ENCODE peak calls at places on chromosomes 13 and 19, in five cellular contexts. D, B, H, Q and J are unnamed samples.

GRCh38 chr13:20873348-20873747 is 29.2 kb downstream of the XPO4 start:
- DNase-seq in Q (no peak), B (no peak), D (peak; percentile 70), H (no peak), J (peak; percentile 77)

GRCh38 chr19:6969490-6969889 is 51.7 kb downstream of the MBD3L2B start:
- DNase-seq in D (no peak), H (no peak), B (no peak), Q (no peak), J (no peak)

GRCh38 chr13:44648392-44649117 is 72.4 kb upstream of the TSC22D1 start:
- DNase-seq in B (no peak), Q (no peak), D (no peak), H (no peak), J (peak; percentile 37)

GRCh38 chr13:25574437-25575426 is 203.0 kb downstream of the ATP8A2 start:
- DNase-seq in B (peak; percentile 60), H (peak; percentile 92), D (peak; percentile 73), Q (peak; percentile 89), J (peak; percentile 91)

GRCh38 chr19:50647879-50648615 is 1.2 kb upstream of the C19orf81 start:
- DNase-seq in D (no peak), Q (no peak), B (no peak), H (no peak), J (no peak)

GRCh38 chr13:66353664-66354063 is 876.5 kb downstream of the PCDH9 start:
- DNase-seq in B (no peak), D (peak; percentile 28), H (no peak), Q (no peak), J (no peak)

GRCh38 chr13:102402292-102402691 is 444 bp upstream of the FGF14 start:
- DNase-seq in H (peak; percentile 28), Q (no peak), B (peak; percentile 21), D (peak; percentile 48), J (peak; percentile 95)

GRCh38 chr13:23500858-23501257 is 67.4 kb upstream of the SACS start:
- DNase-seq in B (no peak), D (peak; percentile 96), H (no peak), Q (peak; percentile 91), J (peak; percentile 14)

GRCh38 chr13:32314968-32315254 is 252 bp downstream of the ZAR1L start:
- DNase-seq in B (peak; percentile 69), Q (peak; percentile 34), D (peak; percentile 67), H (peak; percentile 64), J (peak; percentile 73)

GRCh38 chr19:48480151-48480475 is 10.9 kb downstream of the CYTH2 start:
- DNase-seq in Q (no peak), H (peak; percentile 73), D (no peak), B (peak; percentile 59), J (peak; percentile 81)

GRCh38 chr19:54186351-54186750 is 3.0 kb downstream of the MBOAT7 start:
- DNase-seq in Q (no peak), D (no peak), H (no peak), B (no peak), J (no peak)

GRCh38 chr13:44978328-44978727 is 10.9 kb downstream of the NUFIP1 start:
- DNase-seq in D (no peak), H (no peak), Q (no peak), B (no peak), J (no peak)

GRCh38 chr13:32267836-32268439 is 47.2 kb downstream of the ZAR1L start:
- DNase-seq in D (no peak), H (no peak), Q (no peak), B (no peak), J (no peak)

GRCh38 chr19:46081928-46082727 is 41.3 kb upstream of the IGFL4 start:
- DNase-seq in B (no peak), H (no peak), D (peak; percentile 70), Q (peak; percentile 46), J (peak; percentile 70)

GRCh38 chr19:58040751-58041525 is 7.1 kb downstream of the ZSCAN1 start:
- DNase-seq in Q (no peak), B (no peak), D (no peak), H (no peak), J (no peak)

GRCh38 chr19:33175886-33176669 is 18.1 kb upstream of the LRP3 start:
- DNase-seq in D (peak; percentile 44), H (no peak), Q (no peak), B (peak; percentile 55), J (peak; percentile 30)

GRCh38 chr19:29683009-29683408 is 17.7 kb downstream of the PLEKHF1 start:
- DNase-seq in Q (peak; percentile 15), D (peak; percentile 69), B (no peak), H (peak; percentile 51), J (no peak)

GRCh38 chr19:4916292-4917082 is 7.2 kb downstream of the UHRF1 start:
- DNase-seq in H (no peak), D (no peak), B (peak; percentile 26), Q (no peak), J (no peak)

GRCh38 chr19:54207908-54208783 is 7.5 kb downstream of the RPS9 start:
- DNase-seq in Q (peak; percentile 40), H (peak; percentile 78), B (peak; percentile 97), D (peak; percentile 77), J (no peak)

GRCh38 chr19:21092107-21092506 is 10.1 kb downstream of the ZNF714 start:
- DNase-seq in H (no peak), Q (no peak), B (no peak), D (peak; percentile 64), J (peak; percentile 9)

GRCh38 chr13:105991622-105992254 is 543.7 kb downstream of the EFNB2 start:
- DNase-seq in Q (peak; percentile 81), B (no peak), D (peak; percentile 77), H (no peak), J (no peak)

GRCh38 chr13:46359731-46360130 is 27.3 kb downstream of the RUBCNL start:
- DNase-seq in B (no peak), D (peak; percentile 80), H (no peak), Q (peak; percentile 14), J (no peak)

GRCh38 chr13:110257408-110257807 is 49.5 kb downstream of the COL4A1 start:
- DNase-seq in Q (no peak), B (no peak), H (no peak), D (no peak), J (no peak)

GRCh38 chr19:19224852-19225494 is 13.2 kb downstream of the NCAN start:
- DNase-seq in H (peak; percentile 65), B (peak; percentile 76), Q (peak; percentile 45), D (no peak), J (peak; percentile 90)

GRCh38 chr13:99496322-99497142 is 4.7 kb upstream of the TM9SF2 start:
- DNase-seq in Q (peak; percentile 9), H (peak; percentile 94), B (peak; percentile 76), D (peak; percentile 28), J (peak; percentile 86)

GRCh38 chr19:18259848-18260247 is 14.4 kb downstream of the IQCN start:
- DNase-seq in D (no peak), H (no peak), Q (no peak), B (no peak), J (no peak)

GRCh38 chr19:2715470-2716274 is 5.5 kb downstream of the DIRAS1 start:
- DNase-seq in B (no peak), Q (no peak), H (no peak), D (no peak), J (no peak)

GRCh38 chr19:54470991-54471782 is 1.9 kb downstream of the CDC42EP5 start:
- DNase-seq in B (peak; percentile 31), D (no peak), Q (no peak), H (no peak), J (peak; percentile 42)

GRCh38 chr19:39362682-39363657 is 20.7 kb downstream of the SAMD4B start:
- DNase-seq in B (no peak), Q (peak; percentile 62), D (peak; percentile 79), H (no peak), J (no peak)

GRCh38 chr13:48603375-48603774 is 50.4 kb upstream of the CYSLTR2 start:
- DNase-seq in D (no peak), H (no peak), Q (no peak), B (no peak), J (no peak)

GRCh38 chr19:17098326-17098725 is 22.7 kb downstream of the MYO9B start:
- DNase-seq in H (no peak), B (no peak), D (peak; percentile 31), Q (no peak), J (no peak)

GRCh38 chr13:22062478-22063205 is 391.8 kb downstream of the FGF9 start:
- DNase-seq in H (no peak), B (no peak), Q (no peak), D (no peak), J (no peak)

GRCh38 chr19:913080-913748 is at the start of gene R3HDM4:
- DNase-seq in Q (no peak), B (peak; percentile 84), D (peak; percentile 56), H (peak; percentile 77), J (peak; percentile 74)
- H3K27ac ChIP-seq in Q (peak within 1 kb of the TSS; percentile 28), B (peak within 1 kb of the TSS; percentile 94), D (peak within 1 kb of the TSS; percentile 86), H (peak within 1 kb of the TSS; percentile 59), J (peak within 1 kb of the TSS; percentile 77)

DNA sequence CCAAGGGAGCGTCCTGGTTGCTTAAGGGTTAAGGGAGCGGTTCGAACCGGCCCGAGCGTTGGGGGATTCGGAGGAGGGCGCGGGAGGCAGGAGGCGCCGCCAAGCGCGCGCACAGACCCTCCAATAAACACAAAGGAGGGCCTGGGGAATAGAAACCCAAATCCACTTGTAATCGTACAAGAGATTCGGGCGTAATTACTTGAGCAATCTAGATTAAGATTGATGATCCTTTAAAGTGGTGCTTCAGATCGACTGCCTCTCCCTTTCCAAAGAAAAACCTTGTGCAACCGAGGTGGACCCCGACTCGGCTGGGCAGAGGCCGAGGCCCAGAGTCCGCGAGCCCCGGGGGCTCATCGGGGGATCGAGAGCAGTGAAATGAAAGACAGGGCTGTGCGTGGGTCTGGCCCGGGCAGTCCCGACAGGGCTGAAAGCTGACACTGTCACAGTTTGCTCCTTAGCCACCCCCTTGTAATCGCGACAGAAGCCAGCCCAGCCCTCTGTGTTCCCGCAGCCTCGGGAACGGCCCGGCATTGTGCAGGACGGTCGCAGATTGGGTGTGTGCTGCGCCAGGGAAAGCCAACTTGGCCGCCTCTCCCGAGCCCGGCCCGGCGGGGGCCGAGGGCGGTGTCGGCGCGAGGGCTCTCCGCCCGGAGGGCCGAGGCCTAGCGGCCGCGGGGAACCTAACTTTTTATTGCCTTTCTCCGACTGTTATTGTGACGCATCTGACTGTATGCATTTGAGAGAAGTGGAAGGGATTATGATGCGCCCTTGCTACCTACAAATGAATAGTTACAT is 5.6 kb downstream of the MAB21L1 start:
- DNase-seq in B (no peak), H (no peak), D (peak; percentile 39), Q (peak; percentile 5), J (no peak)
- H3K27me3 ChIP-seq in B (peaks cover 34% of the 10 kb centered on the region), H (no peaks in the 10 kb centered on the region), D (no peaks in the 10 kb centered on the region), Q (peaks cover 33% of the 10 kb centered on the region), J (no peaks in the 10 kb centered on the region)

DNA sequence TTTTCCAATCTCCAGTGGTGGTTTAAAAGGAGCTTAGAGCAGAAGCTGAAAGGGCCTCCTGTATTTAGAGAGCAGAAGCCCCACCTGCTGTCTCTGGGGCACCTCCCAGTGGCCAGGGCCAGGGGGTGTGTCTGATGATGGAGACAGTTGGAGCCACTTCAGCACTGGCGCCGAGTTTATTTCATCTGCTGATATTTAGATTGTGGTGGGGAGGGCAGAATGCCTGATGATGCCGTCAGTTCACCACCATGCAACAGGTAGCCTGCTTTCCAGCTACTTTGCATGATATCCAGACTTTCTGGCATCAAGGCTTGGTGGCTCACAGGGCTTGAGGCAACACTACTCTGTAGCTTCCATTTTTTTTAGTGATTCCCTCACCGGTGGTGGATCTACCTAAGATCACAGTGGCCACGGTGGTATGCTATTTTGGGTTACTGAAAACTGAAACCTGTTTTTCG is 371.9 kb downstream of the KCNRG start:
- DNase-seq in D (peak; percentile 80), H (peak; percentile 59), Q (no peak), B (peak; percentile 73), J (peak; percentile 38)
- TF ChIP-seq CTCF in D (peak; percentile 6), H (no peak), Q (peak; percentile 49), B (no peak), J (peak; percentile 43)

GRCh38 chr13:98446234-98446621 is 130.7 kb downstream of the STK24 start:
- DNase-seq in D (no peak), Q (no peak), B (no peak), H (no peak), J (no peak)
- H3K27ac ChIP-seq in D (no peak overlapping the region), Q (no peak overlapping the region), B (peak overlapping the region; percentile 57), H (no peak overlapping the region), J (no peak overlapping the region)